ENCODE peak calls at places on chromosomes 3 and 15, in five cellular contexts. O is fibroblast of lung; U is breast epithelium; E is CD8-positive, alpha-beta memory T cell; P is right cardiac atrium. L is an unnamed sample.

GRCh38 chr15:78425643-78426042 is 12.4 kb upstream of the IREB2 start:
- DNase-seq in E (no peak), U (no peak), O (no peak), P (no peak), L (no peak)

GRCh38 chr15:41893422-41894250 is at the start of gene SPTBN5:
- DNase-seq in U (no peak), E (no peak), O (no peak), P (peak; percentile 45), L (peak; percentile 56)

GRCh38 chr15:40928351-40928974 is 677 bp upstream of the DLL4 start:
- DNase-seq in E (no peak), U (no peak), O (no peak), P (no peak), L (no peak)

GRCh38 chr3:149437710-149438109 is 36.8 kb upstream of the TM4SF4 start:
- DNase-seq in O (no peak), E (no peak), P (no peak), U (no peak), L (no peak)

GRCh38 chr3:158403013-158403412 is 168.0 kb upstream of the MLF1 start:
- DNase-seq in O (no peak), P (no peak), E (no peak), U (no peak), L (no peak)

GRCh38 chr3:21826416-21826815 is 75.4 kb upstream of the ZNF385D start:
- DNase-seq in P (no peak), O (no peak), E (no peak), U (no peak), L (no peak)

GRCh38 chr15:95557226-95558046 is 773.1 kb upstream of the NR2F2 start:
- DNase-seq in P (peak; percentile 51), U (no peak), O (peak; percentile 93), E (no peak), L (no peak)

GRCh38 chr3:53806182-53807116 is 39.8 kb downstream of the CHDH start:
- DNase-seq in P (no peak), E (no peak), U (no peak), O (peak; percentile 28), L (no peak)

GRCh38 chr15:63389902-63390301 is 8.3 kb upstream of the CA12 start:
- DNase-seq in E (no peak), O (no peak), U (peak; percentile 89), P (peak; percentile 73), L (peak; percentile 100)

GRCh38 chr3:38011111-38011510 is 18.3 kb downstream of the PLCD1 start:
- DNase-seq in P (no peak), U (no peak), O (no peak), E (no peak), L (peak; percentile 25)

GRCh38 chr3:65438096-65438495 is 600.6 kb downstream of the MAGI1 start:
- DNase-seq in O (no peak), P (no peak), E (no peak), U (no peak), L (no peak)

GRCh38 chr3:125292015-125292414 is 79.5 kb upstream of the SLC12A8 start:
- DNase-seq in E (no peak), U (no peak), P (no peak), O (no peak), L (no peak)

GRCh38 chr15:76904461-76905012 is 603 bp downstream of the SCAPER start:
- DNase-seq in O (no peak), U (no peak), P (no peak), E (no peak), L (peak; percentile 35)
- H3K27ac ChIP-seq in O (peak overlapping the region; percentile 67), U (peak overlapping the region; percentile 96), P (peak overlapping the region; percentile 86), E (peak overlapping the region; percentile 60), L (peak overlapping the region; percentile 90)

GRCh38 chr3:13136426-13136825 is 63.2 kb upstream of the IQSEC1 start:
- DNase-seq in E (no peak), P (no peak), O (no peak), U (no peak), L (no peak)
- H3K27me3 ChIP-seq in E (no peaks in the 10 kb centered on the region), P (no peaks in the 10 kb centered on the region), O (no peaks in the 10 kb centered on the region), U (no peaks in the 10 kb centered on the region), L (no peaks in the 10 kb centered on the region)

DNA sequence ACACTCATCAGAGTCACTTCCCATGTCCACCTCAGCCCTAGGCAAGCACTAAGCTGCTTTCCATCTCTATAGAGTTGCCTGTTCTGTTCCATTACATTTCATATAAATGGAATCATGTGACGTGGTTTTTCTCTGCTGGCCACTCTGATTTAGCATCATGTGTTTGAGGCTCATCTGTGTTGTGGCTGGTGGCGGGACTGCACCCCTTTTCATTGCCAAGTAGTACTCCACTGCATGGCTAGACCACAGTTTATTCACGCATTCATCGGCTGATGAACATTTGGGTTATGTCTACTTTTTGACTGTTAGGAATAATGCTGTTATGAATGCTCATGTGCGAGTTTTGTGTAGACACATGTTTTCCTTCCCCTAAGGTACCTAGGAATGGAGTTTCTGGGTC is 114.9 kb downstream of the TMEM266 start:
- DNase-seq in U (no peak), E (no peak), O (no peak), P (no peak), L (no peak)
- H3K9me3 ChIP-seq in U (no peaks in the 10 kb centered on the region), E (no peaks in the 10 kb centered on the region), O (no peaks in the 10 kb centered on the region), P (no peaks in the 10 kb centered on the region), L (no peaks in the 10 kb centered on the region)

DNA sequence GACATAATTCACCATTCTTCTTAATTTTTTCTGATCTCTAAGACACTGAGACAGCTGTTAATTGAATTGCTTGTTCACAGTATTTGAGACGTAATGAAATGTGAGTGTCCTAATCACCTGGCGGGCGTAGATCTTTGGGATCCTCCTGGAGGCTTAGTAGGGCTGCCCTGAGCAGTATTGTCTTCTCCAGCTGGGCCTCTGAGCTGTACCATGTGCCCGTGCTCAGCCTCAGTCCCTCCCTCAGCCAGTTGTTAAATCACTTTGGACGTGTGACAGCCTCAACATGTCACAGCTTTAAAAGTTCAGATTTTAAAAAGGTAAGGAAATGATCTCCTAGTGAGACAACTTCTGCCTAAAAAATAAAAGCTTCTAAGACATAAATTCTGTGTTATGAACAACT is 35.5 kb downstream of the IGF1R start:
- DNase-seq in O (no peak), P (no peak), U (no peak), E (no peak), L (no peak)
- H3K27ac ChIP-seq in O (no peak overlapping the region), P (no peak overlapping the region), U (peak overlapping the region; percentile 59), E (no peak overlapping the region), L (no peak overlapping the region)

DNA sequence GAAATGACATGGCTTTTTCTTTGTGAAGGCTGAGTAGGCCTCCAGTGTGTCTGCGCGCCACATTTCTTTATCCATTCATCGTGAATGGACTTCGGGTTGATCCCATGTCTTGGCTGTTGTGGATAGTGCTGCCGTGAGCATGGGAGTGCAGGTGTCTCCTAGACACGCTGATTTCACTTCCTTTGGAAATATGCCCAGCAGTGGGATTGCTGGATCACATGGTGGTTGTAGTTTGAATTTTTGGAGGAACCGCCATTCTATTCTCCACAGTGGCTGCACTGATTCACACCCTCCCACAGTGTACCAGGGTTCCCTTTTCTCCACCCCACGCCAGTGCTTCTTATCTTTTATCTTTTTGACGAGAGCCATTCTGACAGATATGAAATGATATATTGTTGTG is 171.7 kb downstream of the NSMCE3 start:
- DNase-seq in O (no peak), E (no peak), P (no peak), U (no peak), L (no peak)
- H3K27me3 ChIP-seq in O (no peaks in the 10 kb centered on the region), E (no peaks in the 10 kb centered on the region), P (no peaks in the 10 kb centered on the region), U (no peaks in the 10 kb centered on the region), L (no peaks in the 10 kb centered on the region)

GRCh38 chr3:43786953-43787305 is 96.2 kb downstream of the ABHD5 start:
- DNase-seq in O (no peak), E (no peak), U (no peak), P (no peak), L (no peak)
- H3K9me3 ChIP-seq in O (no peaks in the 10 kb centered on the region), E (no peaks in the 10 kb centered on the region), U (no peaks in the 10 kb centered on the region), P (no peaks in the 10 kb centered on the region), L (no peaks in the 10 kb centered on the region)

DNA sequence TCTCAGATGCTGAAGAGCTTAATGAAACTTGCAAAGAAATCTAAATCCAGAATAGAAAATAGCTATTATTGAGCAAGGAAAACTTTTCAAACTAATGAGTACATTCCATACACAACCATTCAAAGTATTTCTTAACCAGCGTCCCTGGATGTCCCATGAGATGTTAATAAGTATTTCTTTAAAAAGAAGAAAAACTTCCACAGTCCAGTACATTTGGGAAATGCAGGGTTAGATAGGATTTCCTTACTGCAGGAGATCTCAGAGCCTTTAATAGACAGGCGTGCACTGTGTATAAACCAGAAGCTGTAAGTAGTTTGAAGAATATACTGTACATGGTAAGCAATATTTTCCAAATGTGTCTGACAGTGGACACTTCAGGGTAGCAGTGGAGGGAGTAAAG is 29.6 kb upstream of the BHLHE40 start:
- DNase-seq in P (no peak), U (no peak), O (no peak), E (no peak), L (no peak)
- H3K27ac ChIP-seq in P (no peak overlapping the region), U (peak overlapping the region; percentile 49), O (no peak overlapping the region), E (no peak overlapping the region), L (no peak overlapping the region)

GRCh38 chr15:77059761-77060345 is 11.1 kb downstream of the TSPAN3 start:
- DNase-seq in E (no peak), P (no peak), O (peak; percentile 44), U (no peak), L (no peak)

GRCh38 chr15:77064118-77064517 is 6.8 kb downstream of the TSPAN3 start:
- DNase-seq in U (no peak), P (no peak), E (no peak), O (no peak), L (no peak)

GRCh38 chr15:77064539-77065308 is 6.2 kb downstream of the TSPAN3 start:
- DNase-seq in P (no peak), E (no peak), U (no peak), O (no peak), L (no peak)

GRCh38 chr15:77060560-77060959 is 10.3 kb downstream of the TSPAN3 start:
- DNase-seq in U (no peak), E (no peak), O (peak; percentile 79), P (peak; percentile 57), L (no peak)

DNA sequence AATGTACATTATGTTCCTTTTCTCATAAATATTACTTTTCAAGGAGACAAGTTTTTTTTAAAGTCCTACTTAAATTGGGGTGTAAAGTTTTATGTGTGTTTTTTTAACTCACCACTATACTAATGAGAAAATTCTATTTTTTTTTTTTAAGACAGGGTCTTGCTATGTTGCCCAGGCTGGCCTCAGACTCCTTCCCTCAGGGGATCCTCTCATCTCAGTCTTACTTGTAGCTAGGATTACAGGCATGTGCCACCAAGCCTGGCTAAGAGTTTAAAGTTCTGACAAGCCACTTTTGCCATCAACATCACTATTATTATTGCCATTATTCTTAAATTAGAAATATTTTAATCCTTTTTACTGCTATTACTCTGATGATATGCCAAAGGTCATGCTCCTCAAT is 7.7 kb downstream of the TSPAN3 start:
- DNase-seq in U (no peak), O (no peak), E (no peak), P (no peak), L (no peak)
- H3K27me3 ChIP-seq in U (no peaks in the 10 kb centered on the region), O (no peaks in the 10 kb centered on the region), E (no peaks in the 10 kb centered on the region), P (no peaks in the 10 kb centered on the region), L (no peaks in the 10 kb centered on the region)

GRCh38 chr3:42265059-42265991 is 660 bp downstream of the CCK start:
- DNase-seq in O (no peak), E (no peak), U (no peak), P (no peak), L (no peak)
- H3K9me3 ChIP-seq in O (no peaks in the 10 kb centered on the region), E (no peaks in the 10 kb centered on the region), U (no peaks in the 10 kb centered on the region), P (no peaks in the 10 kb centered on the region), L (no peaks in the 10 kb centered on the region)

DNA sequence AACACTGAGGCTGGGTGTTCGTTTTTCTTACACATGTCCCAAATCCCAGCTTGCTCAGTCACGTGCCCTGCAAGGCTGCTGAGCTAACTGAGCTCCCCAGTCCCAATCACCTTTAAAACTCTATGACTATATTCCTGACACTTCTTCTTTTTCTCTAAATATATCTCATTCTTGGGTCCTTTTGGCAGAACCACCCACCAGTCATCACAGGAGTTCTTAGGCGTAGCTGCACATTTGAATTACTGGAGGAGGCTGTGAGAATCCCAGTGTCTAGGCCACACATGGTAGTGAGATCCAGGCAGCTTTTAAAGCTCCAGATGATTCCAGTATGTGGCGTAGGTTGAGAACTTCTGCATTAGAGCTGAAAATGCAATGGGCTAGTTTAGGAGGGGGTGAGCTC is 66.3 kb downstream of the ST8SIA2 start:
- DNase-seq in O (no peak), P (no peak), E (no peak), U (no peak), L (no peak)
- H3K27ac ChIP-seq in O (no peak overlapping the region), P (no peak overlapping the region), E (no peak overlapping the region), U (no peak overlapping the region), L (no peak overlapping the region)